ENCODE peak calls at places on chromosomes 11 and 22, in ten cellular contexts. One of them, this sample, is unnamed. For H3K9me3, the result is how much of the 10 kb centered on the place peaks cover.

GRCh38 chr11:121575250-121575962 is 122.6 kb upstream of the SORL1-AS1 start:
- DNase-seq in breast epithelium: peak
- DNase-seq in SK-N-SH: no peak
- DNase-seq in HepG2: no peak
- DNase-seq in SK-N-MC: no peak
- DNase-seq in transverse colon: peak
- DNase-seq in spleen: peak
- DNase-seq in stomach: peak
- DNase-seq in HCT116: no peak
- DNase-seq in K562: no peak
- DNase-seq in this sample: peak

GRCh38 chr11:118142081-118142480 is 10.5 kb downstream of the SCN4B start:
- DNase-seq in breast epithelium: no peak
- DNase-seq in SK-N-SH: no peak
- DNase-seq in HepG2: no peak
- DNase-seq in SK-N-MC: no peak
- DNase-seq in transverse colon: no peak
- DNase-seq in spleen: no peak
- DNase-seq in stomach: no peak
- DNase-seq in HCT116: no peak
- DNase-seq in K562: no peak
- DNase-seq in this sample: no peak

GRCh38 chr11:4826425-4826824 is 5.3 kb downstream of the OR51F2 start:
- DNase-seq in breast epithelium: no peak
- DNase-seq in SK-N-SH: no peak
- DNase-seq in HepG2: no peak
- DNase-seq in SK-N-MC: no peak
- DNase-seq in transverse colon: no peak
- DNase-seq in spleen: no peak
- DNase-seq in stomach: no peak
- DNase-seq in HCT116: no peak
- DNase-seq in K562: no peak
- DNase-seq in this sample: no peak

GRCh38 chr11:134037093-134037908 is 31.6 kb upstream of the JAM3 start:
- DNase-seq in breast epithelium: peak
- DNase-seq in SK-N-SH: peak
- DNase-seq in HepG2: no peak
- DNase-seq in SK-N-MC: no peak
- DNase-seq in transverse colon: peak
- DNase-seq in spleen: peak
- DNase-seq in stomach: peak
- DNase-seq in HCT116: no peak
- DNase-seq in K562: peak
- DNase-seq in this sample: no peak

GRCh38 chr22:48404801-48405447 is 1422.7 kb downstream of the BRD1 start:
- DNase-seq in breast epithelium: no peak
- DNase-seq in SK-N-SH: no peak
- DNase-seq in HepG2: no peak
- DNase-seq in SK-N-MC: no peak
- DNase-seq in transverse colon: no peak
- DNase-seq in spleen: no peak
- DNase-seq in stomach: no peak
- DNase-seq in HCT116: no peak
- DNase-seq in K562: no peak
- DNase-seq in this sample: peak

GRCh38 chr11:118656563-118657165 is 22.8 kb downstream of the TREH start:
- DNase-seq in breast epithelium: no peak
- DNase-seq in SK-N-SH: no peak
- DNase-seq in HepG2: no peak
- DNase-seq in SK-N-MC: no peak
- DNase-seq in transverse colon: no peak
- DNase-seq in spleen: no peak
- DNase-seq in stomach: no peak
- DNase-seq in HCT116: no peak
- DNase-seq in K562: no peak
- DNase-seq in this sample: no peak

GRCh38 chr22:42344391-42344861 is 74.0 kb upstream of the TCF20 start:
- DNase-seq in breast epithelium: no peak
- DNase-seq in SK-N-SH: no peak
- DNase-seq in HepG2: no peak
- DNase-seq in SK-N-MC: no peak
- DNase-seq in transverse colon: no peak
- DNase-seq in spleen: peak
- DNase-seq in stomach: peak
- DNase-seq in HCT116: no peak
- DNase-seq in K562: no peak
- DNase-seq in this sample: no peak

GRCh38 chr11:12090061-12090572 is 20.3 kb upstream of the MICAL2 start:
- DNase-seq in breast epithelium: peak
- DNase-seq in SK-N-SH: no peak
- DNase-seq in HepG2: no peak
- DNase-seq in SK-N-MC: no peak
- DNase-seq in transverse colon: no peak
- DNase-seq in spleen: no peak
- DNase-seq in stomach: no peak
- DNase-seq in HCT116: peak
- DNase-seq in K562: peak
- DNase-seq in this sample: no peak

GRCh38 chr22:23184764-23185113 is 4.4 kb downstream of the BCR start:
- DNase-seq in breast epithelium: no peak
- DNase-seq in SK-N-SH: no peak
- DNase-seq in HepG2: no peak
- DNase-seq in SK-N-MC: no peak
- DNase-seq in transverse colon: no peak
- DNase-seq in spleen: no peak
- DNase-seq in stomach: no peak
- DNase-seq in HCT116: no peak
- DNase-seq in K562: peak
- DNase-seq in this sample: no peak

GRCh38 chr11:43359432-43359818 is 705 bp downstream of the TTC17 start:
- DNase-seq in breast epithelium: no peak
- DNase-seq in SK-N-SH: peak
- DNase-seq in HepG2: peak
- DNase-seq in SK-N-MC: no peak
- DNase-seq in transverse colon: peak
- DNase-seq in spleen: no peak
- DNase-seq in stomach: no peak
- DNase-seq in HCT116: no peak
- DNase-seq in K562: no peak
- DNase-seq in this sample: no peak

GRCh38 chr11:44189986-44190882 is 94.8 kb downstream of the EXT2 start:
- DNase-seq in breast epithelium: no peak
- DNase-seq in SK-N-SH: no peak
- DNase-seq in HepG2: no peak
- DNase-seq in SK-N-MC: no peak
- DNase-seq in transverse colon: no peak
- DNase-seq in spleen: no peak
- DNase-seq in stomach: no peak
- DNase-seq in HCT116: no peak
- DNase-seq in K562: no peak
- DNase-seq in this sample: no peak

GRCh38 chr11:64757549-64758329 is 2.0 kb downstream of the PYGM start:
- DNase-seq in breast epithelium: no peak
- DNase-seq in SK-N-SH: peak
- DNase-seq in HepG2: no peak
- DNase-seq in SK-N-MC: no peak
- DNase-seq in transverse colon: no peak
- DNase-seq in spleen: peak
- DNase-seq in stomach: no peak
- DNase-seq in HCT116: no peak
- DNase-seq in K562: no peak
- DNase-seq in this sample: no peak

GRCh38 chr11:64758330-64759079 is 1.3 kb downstream of the PYGM start:
- DNase-seq in breast epithelium: no peak
- DNase-seq in SK-N-SH: peak
- DNase-seq in HepG2: no peak
- DNase-seq in SK-N-MC: no peak
- DNase-seq in transverse colon: no peak
- DNase-seq in spleen: peak
- DNase-seq in stomach: no peak
- DNase-seq in HCT116: no peak
- DNase-seq in K562: no peak
- DNase-seq in this sample: no peak

GRCh38 chr11:64760759-64761417 is 1.1 kb upstream of the PYGM start:
- DNase-seq in breast epithelium: no peak
- DNase-seq in SK-N-SH: peak
- DNase-seq in HepG2: no peak
- DNase-seq in SK-N-MC: no peak
- DNase-seq in transverse colon: no peak
- DNase-seq in spleen: peak
- DNase-seq in stomach: no peak
- DNase-seq in HCT116: no peak
- DNase-seq in K562: no peak
- DNase-seq in this sample: no peak

GRCh38 chr11:64759131-64759721 is 548 bp downstream of the PYGM start:
- DNase-seq in breast epithelium: no peak
- DNase-seq in SK-N-SH: peak
- DNase-seq in HepG2: peak
- DNase-seq in SK-N-MC: no peak
- DNase-seq in transverse colon: no peak
- DNase-seq in spleen: no peak
- DNase-seq in stomach: no peak
- DNase-seq in HCT116: no peak
- DNase-seq in K562: no peak
- DNase-seq in this sample: no peak

GRCh38 chr11:64759722-64760719 is at the start of gene PYGM:
- DNase-seq in breast epithelium: no peak
- DNase-seq in SK-N-SH: peak
- DNase-seq in HepG2: no peak
- DNase-seq in SK-N-MC: no peak
- DNase-seq in transverse colon: no peak
- DNase-seq in spleen: peak
- DNase-seq in stomach: no peak
- DNase-seq in HCT116: no peak
- DNase-seq in K562: peak
- DNase-seq in this sample: no peak
- H3K4me3 ChIP-seq in breast epithelium: peak
- H3K4me3 ChIP-seq in SK-N-SH: no peak
- H3K4me3 ChIP-seq in HepG2: peak
- H3K4me3 ChIP-seq in SK-N-MC: no peak
- H3K4me3 ChIP-seq in transverse colon: peak
- H3K4me3 ChIP-seq in spleen: no peak
- H3K4me3 ChIP-seq in stomach: peak
- H3K4me3 ChIP-seq in HCT116: no peak
- H3K4me3 ChIP-seq in K562: no peak
- H3K4me3 ChIP-seq in this sample: peak

DNA sequence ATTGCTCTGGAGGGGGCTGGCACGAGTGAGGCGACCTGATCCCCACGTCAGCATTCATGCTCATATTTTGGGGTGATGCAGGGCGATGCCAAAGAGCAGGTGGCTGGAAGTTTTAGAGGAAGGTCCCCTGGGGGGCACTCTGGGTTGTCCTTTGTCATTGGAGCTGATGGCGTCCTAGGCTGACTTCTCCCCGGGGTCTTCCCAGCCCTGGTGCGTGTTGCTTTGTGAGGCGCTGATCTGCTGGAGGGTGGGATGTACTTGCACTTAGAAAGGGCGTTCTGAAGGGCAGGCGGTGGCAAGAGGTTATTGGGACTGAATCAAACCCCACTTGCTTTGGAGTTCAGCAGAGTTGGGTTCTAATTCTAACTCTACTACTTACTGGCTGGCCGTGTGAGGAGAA is 313.3 kb downstream of the NTM start:
- DNase-seq in breast epithelium: peak
- DNase-seq in SK-N-SH: no peak
- DNase-seq in HepG2: no peak
- DNase-seq in SK-N-MC: no peak
- DNase-seq in transverse colon: no peak
- DNase-seq in spleen: no peak
- DNase-seq in stomach: no peak
- DNase-seq in HCT116: no peak
- DNase-seq in K562: no peak
- DNase-seq in this sample: peak
- H3K9me3 ChIP-seq in breast epithelium: under half
- H3K9me3 ChIP-seq in SK-N-SH: under half
- H3K9me3 ChIP-seq in HepG2: under half
- H3K9me3 ChIP-seq in SK-N-MC: under half
- H3K9me3 ChIP-seq in transverse colon: under half
- H3K9me3 ChIP-seq in spleen: under half
- H3K9me3 ChIP-seq in stomach: under half
- H3K9me3 ChIP-seq in HCT116: under half
- H3K9me3 ChIP-seq in K562: under half
- H3K9me3 ChIP-seq in this sample: under half

GRCh38 chr11:96159968-96160367 is 183.0 kb downstream of the MAML2 start:
- DNase-seq in breast epithelium: no peak
- DNase-seq in SK-N-SH: no peak
- DNase-seq in HepG2: no peak
- DNase-seq in SK-N-MC: no peak
- DNase-seq in transverse colon: no peak
- DNase-seq in spleen: no peak
- DNase-seq in stomach: no peak
- DNase-seq in HCT116: no peak
- DNase-seq in K562: no peak
- DNase-seq in this sample: no peak

GRCh38 chr11:96161271-96162089 is 181.5 kb downstream of the MAML2 start:
- DNase-seq in breast epithelium: no peak
- DNase-seq in SK-N-SH: no peak
- DNase-seq in HepG2: no peak
- DNase-seq in SK-N-MC: no peak
- DNase-seq in transverse colon: no peak
- DNase-seq in spleen: no peak
- DNase-seq in stomach: no peak
- DNase-seq in HCT116: no peak
- DNase-seq in K562: no peak
- DNase-seq in this sample: no peak

GRCh38 chr11:96167787-96168186 is 175.2 kb downstream of the MAML2 start:
- DNase-seq in breast epithelium: no peak
- DNase-seq in SK-N-SH: no peak
- DNase-seq in HepG2: no peak
- DNase-seq in SK-N-MC: no peak
- DNase-seq in transverse colon: no peak
- DNase-seq in spleen: no peak
- DNase-seq in stomach: no peak
- DNase-seq in HCT116: no peak
- DNase-seq in K562: no peak
- DNase-seq in this sample: no peak

GRCh38 chr11:96167233-96167632 is 175.8 kb downstream of the MAML2 start:
- DNase-seq in breast epithelium: no peak
- DNase-seq in SK-N-SH: no peak
- DNase-seq in HepG2: no peak
- DNase-seq in SK-N-MC: no peak
- DNase-seq in transverse colon: no peak
- DNase-seq in spleen: no peak
- DNase-seq in stomach: no peak
- DNase-seq in HCT116: no peak
- DNase-seq in K562: no peak
- DNase-seq in this sample: no peak

GRCh38 chr11:96162816-96163499 is 180.0 kb downstream of the MAML2 start:
- DNase-seq in breast epithelium: no peak
- DNase-seq in SK-N-SH: no peak
- DNase-seq in HepG2: no peak
- DNase-seq in SK-N-MC: peak
- DNase-seq in transverse colon: no peak
- DNase-seq in spleen: no peak
- DNase-seq in stomach: no peak
- DNase-seq in HCT116: no peak
- DNase-seq in K562: no peak
- DNase-seq in this sample: no peak
- TF ChIP-seq POLR2AphosphoS5 in breast epithelium: no peak
- TF ChIP-seq POLR2AphosphoS5 in SK-N-SH: no peak
- TF ChIP-seq POLR2AphosphoS5 in HepG2: no peak
- TF ChIP-seq POLR2AphosphoS5 in SK-N-MC: no peak
- TF ChIP-seq POLR2AphosphoS5 in transverse colon: peak
- TF ChIP-seq POLR2AphosphoS5 in spleen: no peak
- TF ChIP-seq POLR2AphosphoS5 in stomach: no peak
- TF ChIP-seq POLR2AphosphoS5 in HCT116: no peak
- TF ChIP-seq POLR2AphosphoS5 in K562: no peak
- TF ChIP-seq POLR2AphosphoS5 in this sample: peak

GRCh38 chr11:111911563-111912401 is at the start of gene CRYAB:
- DNase-seq in breast epithelium: peak
- DNase-seq in SK-N-SH: no peak
- DNase-seq in HepG2: peak
- DNase-seq in SK-N-MC: no peak
- DNase-seq in transverse colon: peak
- DNase-seq in spleen: no peak
- DNase-seq in stomach: peak
- DNase-seq in HCT116: no peak
- DNase-seq in K562: peak
- DNase-seq in this sample: no peak
- H3K4me3 ChIP-seq in breast epithelium: peak
- H3K4me3 ChIP-seq in SK-N-SH: no peak
- H3K4me3 ChIP-seq in HepG2: peak
- H3K4me3 ChIP-seq in SK-N-MC: no peak
- H3K4me3 ChIP-seq in transverse colon: peak
- H3K4me3 ChIP-seq in spleen: peak
- H3K4me3 ChIP-seq in stomach: peak
- H3K4me3 ChIP-seq in HCT116: no peak
- H3K4me3 ChIP-seq in K562: no peak
- H3K4me3 ChIP-seq in this sample: peak